ENCODE peak calls at places on chromosome 10, in seven cellular contexts. A is fibroblast of lung, N is heart left ventricle, Q is tibial artery, K is breast epithelium, X is sigmoid colon, B is substantia nigra. W is an unnamed sample.

GRCh38 chr10:117686606-117687005 is 144.1 kb downstream of the EMX2 start:
- DNase-seq in K (no peak), X (no peak), A (no peak), N (no peak), B (no peak), Q (no peak), W (no peak)

GRCh38 chr10:113665806-113666354 is 2.0 kb upstream of the NRAP start:
- DNase-seq in X (no peak), N (no peak), K (peak), B (no peak), A (peak), Q (peak), W (no peak)

GRCh38 chr10:81872206-81872605 is 2.8 kb upstream of the NRG3 start:
- DNase-seq in Q (no peak), B (no peak), N (no peak), K (no peak), X (no peak), A (no peak), W (no peak)

GRCh38 chr10:119199231-119199992 is 8.0 kb upstream of the GRK5 start:
- DNase-seq in Q (peak), N (no peak), A (peak), X (peak), B (peak), K (peak), W (peak)

GRCh38 chr10:29023678-29024077 is 265.2 kb upstream of the LYZL1 start:
- DNase-seq in N (no peak), K (no peak), X (no peak), B (no peak), A (peak), Q (no peak), W (no peak)

GRCh38 chr10:113713297-113713982 is 33.7 kb downstream of the CASP7 start:
- DNase-seq in A (no peak), X (no peak), N (no peak), B (no peak), Q (no peak), K (no peak), W (no peak)

GRCh38 chr10:80685355-80685754 is 147.7 kb downstream of the SH2D4B start:
- DNase-seq in X (no peak), B (no peak), N (no peak), A (no peak), K (no peak), Q (no peak), W (no peak)

GRCh38 chr10:32940321-32941264 is 17.4 kb downstream of the ITGB1 start:
- DNase-seq in X (no peak), K (peak), N (no peak), A (no peak), Q (no peak), B (no peak), W (no peak)

GRCh38 chr10:129778571-129778970 is 185.5 kb downstream of the EBF3 start:
- DNase-seq in B (no peak), K (no peak), N (no peak), Q (no peak), A (no peak), X (no peak), W (no peak)

GRCh38 chr10:104337985-104338735 is at the start of gene ITPRIP:
- DNase-seq in A (peak), K (peak), B (peak), X (peak), N (peak), Q (peak), W (peak)

GRCh38 chr10:102435529-102436233 is 3.3 kb upstream of the CUEDC2 start:
- DNase-seq in N (no peak), Q (no peak), K (no peak), X (no peak), A (no peak), B (no peak), W (no peak)

GRCh38 chr10:12769326-12770044 is 232.0 kb downstream of the CCDC3 start:
- DNase-seq in Q (no peak), A (no peak), X (no peak), K (no peak), B (no peak), N (no peak), W (no peak)

GRCh38 chr10:131785121-131785460 is 115.7 kb upstream of the PPP2R2D start:
- DNase-seq in N (no peak), A (no peak), K (no peak), Q (no peak), B (no peak), X (no peak), W (no peak)

GRCh38 chr10:75402486-75403143 is 1.1 kb upstream of the ZNF503 start:
- DNase-seq in Q (peak), N (no peak), B (no peak), A (no peak), X (peak), K (peak), W (peak)

GRCh38 chr10:118767297-118768040 is 12.7 kb upstream of the CACUL1 start:
- DNase-seq in B (no peak), A (no peak), K (no peak), X (no peak), N (no peak), Q (no peak), W (no peak)

GRCh38 chr10:30782543-30783461 is 153.2 kb upstream of the LYZL2 start:
- DNase-seq in A (peak), N (no peak), B (no peak), K (no peak), Q (no peak), X (no peak), W (no peak)

GRCh38 chr10:58590152-58590551 is 77.5 kb downstream of the BICC1 start:
- DNase-seq in X (peak), Q (peak), B (no peak), N (no peak), K (no peak), A (peak), W (no peak)

DNA sequence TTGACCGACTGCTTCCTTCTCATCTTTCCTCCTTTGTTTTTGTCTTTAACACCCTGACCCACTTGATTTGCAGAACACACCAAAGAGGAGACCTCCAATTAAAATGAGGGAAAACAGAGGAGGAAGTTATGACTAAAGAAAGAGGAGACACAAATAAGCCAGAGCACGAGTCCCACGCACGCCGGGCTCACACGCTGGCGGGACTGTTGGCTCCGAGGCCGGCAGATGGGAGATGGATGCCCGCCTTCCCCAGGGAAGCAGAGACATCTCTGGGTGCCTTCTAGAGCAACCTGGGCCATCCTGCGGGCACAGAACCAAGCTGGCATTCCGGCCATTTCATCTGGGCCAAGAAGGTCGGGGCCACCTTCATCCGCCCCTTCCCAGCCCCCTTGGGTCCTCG is 5.6 kb downstream of the ADGRA1 start:
- DNase-seq in A (no peak), B (no peak), N (no peak), K (no peak), Q (no peak), X (no peak), W (no peak)
- H3K27ac ChIP-seq in A (no peak), B (no peak), N (no peak), K (no peak), Q (no peak), X (no peak), W (no peak)

DNA sequence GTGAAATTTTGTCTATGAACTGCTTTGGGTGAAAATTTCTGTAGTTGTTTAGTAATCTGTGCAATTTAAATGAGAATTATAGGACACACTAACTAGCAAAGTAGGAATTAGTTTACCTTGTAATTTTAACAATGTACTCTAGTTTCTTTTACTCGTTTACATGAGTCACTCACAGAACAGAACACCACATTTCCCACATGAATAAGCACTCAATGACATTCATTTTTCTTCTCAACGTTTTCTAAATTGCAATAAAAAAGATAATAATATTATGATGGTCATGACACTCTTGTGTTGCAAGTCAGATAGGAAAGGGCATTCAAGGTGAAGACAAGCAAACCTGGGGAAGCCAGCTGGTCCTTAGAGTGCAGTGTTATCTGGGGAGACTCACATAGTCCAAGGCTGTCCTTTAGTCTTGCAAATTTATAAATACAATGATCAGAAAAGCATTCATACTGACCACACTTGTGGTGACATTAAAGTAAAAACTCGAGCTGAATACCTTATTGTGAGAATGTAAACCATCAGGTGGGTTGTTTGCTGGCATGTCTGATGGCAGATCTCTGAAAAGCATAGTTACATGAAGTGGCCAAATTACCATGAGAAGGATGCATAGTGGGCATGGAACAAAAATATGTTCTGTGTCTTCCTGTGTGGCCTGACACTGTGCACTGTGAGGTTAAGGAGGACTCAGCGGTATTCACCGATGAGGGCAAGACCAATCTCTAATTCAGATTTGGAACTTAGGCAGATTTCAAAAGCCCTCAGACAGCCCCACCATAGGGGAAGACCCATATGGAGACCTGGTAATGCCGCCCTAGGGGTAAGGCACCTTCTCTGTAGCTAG is 158.9 kb upstream of the ASAH2 start:
- DNase-seq in N (no peak), K (no peak), A (no peak), B (no peak), X (no peak), Q (no peak), W (no peak)
- H3K27ac ChIP-seq in N (peak), K (no peak), A (no peak), B (no peak), X (no peak), Q (no peak), W (no peak)

GRCh38 chr10:63710703-63711102 is 189.5 kb downstream of the REEP3 start:
- DNase-seq in A (no peak), X (no peak), N (no peak), B (no peak), Q (no peak), K (no peak), W (no peak)
- H3K27ac ChIP-seq in A (no peak), X (peak), N (peak), B (no peak), Q (peak), K (peak), W (no peak)

GRCh38 chr10:72329290-72330058 is 25.2 kb downstream of the DNAJB12 start:
- DNase-seq in K (no peak), Q (no peak), X (no peak), N (no peak), B (no peak), A (no peak), W (no peak)
- H3K27ac ChIP-seq in K (peak), Q (peak), X (peak), N (peak), B (peak), A (no peak), W (peak)

GRCh38 chr10:97000487-97001182 is 168.5 kb downstream of the LCOR start:
- DNase-seq in X (no peak), A (no peak), Q (no peak), B (no peak), K (peak), N (no peak), W (no peak)

GRCh38 chr10:97003151-97003803 is 171.2 kb downstream of the LCOR start:
- DNase-seq in X (no peak), B (no peak), K (no peak), N (no peak), Q (no peak), A (no peak), W (no peak)

GRCh38 chr10:96999987-97000386 is 167.9 kb downstream of the LCOR start:
- DNase-seq in A (no peak), X (no peak), B (no peak), Q (no peak), K (peak), N (no peak), W (no peak)

GRCh38 chr10:97002670-97003069 is 170.6 kb downstream of the LCOR start:
- DNase-seq in N (no peak), A (no peak), X (no peak), K (no peak), B (no peak), Q (no peak), W (no peak)

DNA sequence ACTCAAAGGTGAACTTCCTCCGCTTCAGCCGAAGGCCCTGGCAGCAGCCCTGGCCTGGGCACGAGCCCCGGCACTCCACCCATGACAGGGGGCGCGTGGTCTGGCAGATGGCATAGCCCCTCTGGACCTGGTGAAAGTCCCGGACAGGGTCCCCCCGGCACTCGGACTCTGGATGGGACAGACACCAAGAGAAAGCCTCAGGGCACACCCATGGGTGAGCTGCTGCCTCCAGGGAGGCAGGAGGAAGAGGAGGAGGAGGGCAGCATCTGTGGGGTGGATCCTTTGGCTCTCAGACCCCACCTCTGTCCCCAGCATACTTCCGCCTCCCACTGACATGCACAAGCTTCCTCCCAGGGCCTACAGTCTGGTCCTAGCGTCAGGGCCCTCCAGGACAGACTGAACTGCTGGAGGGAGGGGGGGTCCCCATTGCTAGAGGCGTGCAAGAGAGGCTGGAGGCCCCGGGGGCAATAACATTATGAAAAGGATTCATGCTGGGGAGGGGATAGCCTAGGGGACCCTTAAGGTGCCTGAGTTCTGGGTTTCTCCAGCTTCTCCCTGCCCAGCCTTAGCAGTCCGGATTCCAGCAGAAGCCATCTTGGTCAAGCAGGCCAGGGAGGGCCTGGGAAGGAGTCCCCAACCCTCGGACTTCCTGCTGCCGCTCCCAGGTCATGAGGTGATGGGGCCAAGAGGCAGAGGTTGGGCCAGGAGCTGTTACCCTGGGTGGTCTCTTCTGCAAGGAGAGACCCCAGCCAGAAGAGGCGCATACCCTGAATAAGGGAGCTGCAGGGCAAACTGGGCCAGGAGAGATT is 169.3 kb downstream of the LCOR start:
- DNase-seq in N (no peak), Q (no peak), A (no peak), K (peak), B (no peak), X (no peak), W (no peak)
- H3K27ac ChIP-seq in N (no peak), Q (no peak), A (no peak), K (no peak), B (no peak), X (no peak), W (no peak)

GRCh38 chr10:73629165-73629564 is 12.1 kb downstream of the MYOZ1 start:
- DNase-seq in X (peak), A (no peak), N (no peak), Q (no peak), B (no peak), K (no peak), W (no peak)

GRCh38 chr10:73625884-73626753 is 15.2 kb downstream of the MYOZ1 start:
- DNase-seq in K (peak), N (peak), A (peak), X (peak), B (peak), Q (peak), W (peak)

GRCh38 chr10:73628405-73628804 is 12.9 kb downstream of the MYOZ1 start:
- DNase-seq in B (no peak), A (no peak), N (no peak), Q (no peak), K (no peak), X (peak), W (no peak)

GRCh38 chr10:73625004-73625883 is 16.0 kb downstream of the MYOZ1 start:
- DNase-seq in Q (peak), K (no peak), N (peak), B (no peak), X (peak), A (peak), W (no peak)

DNA sequence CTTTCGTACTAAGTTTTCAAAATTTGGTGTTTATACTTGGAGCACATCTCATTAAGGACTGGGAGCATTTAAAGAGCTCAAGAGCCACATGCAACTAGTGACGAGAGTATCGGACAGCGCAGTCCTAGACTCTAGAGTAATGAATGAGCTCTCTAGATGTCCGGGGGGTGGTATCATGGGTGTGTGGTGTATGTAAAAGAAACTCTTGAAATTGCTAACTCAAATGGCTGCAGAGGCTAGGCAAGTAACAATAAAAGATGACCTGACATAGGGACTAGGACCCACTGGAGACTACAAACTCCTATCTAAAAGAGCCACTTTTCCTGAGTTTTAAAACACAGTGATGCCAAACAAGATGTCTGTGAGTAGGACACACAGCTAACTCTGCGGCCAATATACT is 14.0 kb downstream of the MYOZ1 start:
- DNase-seq in A (no peak), Q (no peak), B (no peak), N (no peak), X (peak), K (no peak), W (no peak)
- H3K27ac ChIP-seq in A (no peak), Q (no peak), B (no peak), N (no peak), X (no peak), K (no peak), W (no peak)

GRCh38 chr10:3747984-3748383 is 37.0 kb downstream of the KLF6 start:
- DNase-seq in Q (no peak), B (no peak), K (no peak), A (no peak), N (no peak), X (no peak), W (no peak)

GRCh38 chr10:3747248-3747960 is 37.6 kb downstream of the KLF6 start:
- DNase-seq in K (no peak), N (no peak), X (no peak), A (no peak), B (no peak), Q (no peak), W (no peak)

GRCh38 chr10:3748484-3748883 is 36.5 kb downstream of the KLF6 start:
- DNase-seq in X (no peak), N (no peak), B (no peak), K (no peak), Q (no peak), A (no peak), W (no peak)

GRCh38 chr10:3746634-3747033 is 38.4 kb downstream of the KLF6 start:
- DNase-seq in X (no peak), Q (no peak), B (no peak), K (no peak), A (no peak), N (no peak), W (no peak)

DNA sequence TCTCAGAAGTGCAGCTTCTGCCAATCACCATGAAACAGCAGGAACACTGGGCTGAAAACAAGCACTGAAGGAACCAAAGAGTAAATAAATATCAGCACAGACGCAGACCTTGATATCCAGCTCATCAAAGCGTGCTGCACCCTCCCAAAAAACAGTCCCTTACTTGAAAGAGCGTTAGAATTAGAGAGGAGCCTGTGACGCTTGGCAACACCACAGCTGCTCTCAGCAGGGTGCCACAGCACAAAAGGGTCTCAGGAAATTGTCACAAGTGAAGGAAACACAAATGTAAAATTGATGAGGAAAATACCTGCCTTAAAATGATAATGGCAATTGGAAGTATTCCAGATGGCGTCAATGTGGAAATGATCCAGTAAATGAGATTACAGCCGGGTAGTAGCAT is 39.4 kb downstream of the KLF6 start:
- DNase-seq in N (no peak), K (no peak), A (no peak), B (no peak), Q (no peak), X (no peak), W (no peak)
- H3K27ac ChIP-seq in N (no peak), K (no peak), A (no peak), B (no peak), Q (no peak), X (no peak), W (no peak)

W was measured in caudate nucleus.